ENCODE peak calls at places on chromosomes 11 and 22, in four cellular contexts. D, R, M and X are unnamed samples.

GRCh38 chr22:19688301-19689290 is 25.7 kb upstream of the SEPTIN5 start:
- DNase-seq in D (no peak), R (no peak), M (no peak), X (no peak)

GRCh38 chr11:129846508-129847335 is 31.1 kb downstream of the TMEM45B start:
- DNase-seq in D (no peak), R (peak; percentile 73), M (peak; percentile 87), X (no peak)

GRCh38 chr22:41857860-41858199 is 24.9 kb downstream of the SREBF2 start:
- DNase-seq in D (no peak), R (no peak), M (no peak), X (no peak)

GRCh38 chr11:11211888-11212287 is 141.2 kb downstream of the CSNK2A3 start:
- DNase-seq in D (no peak), R (no peak), M (no peak), X (no peak)

GRCh38 chr11:61507962-61508824 is at the start of gene LRRC10B:
- DNase-seq in D (no peak), R (no peak), M (no peak), X (no peak)

GRCh38 chr11:67268036-67268683 is 1.9 kb downstream of the GRK2 start:
- DNase-seq in D (no peak), R (peak; percentile 60), M (no peak), X (no peak)

GRCh38 chr11:42034821-42035220 is 575.4 kb upstream of the LRRC4C start:
- DNase-seq in D (no peak), R (no peak), M (no peak), X (no peak)

GRCh38 chr11:128625766-128626165 is 38.4 kb upstream of the ETS1 start:
- DNase-seq in D (no peak), R (no peak), M (no peak), X (no peak)

GRCh38 chr22:49826603-49827306 is 918 bp downstream of the BRD1 start:
- DNase-seq in D (peak; percentile 39), R (peak; percentile 40), M (no peak), X (peak; percentile 41)

GRCh38 chr22:38034278-38034882 is 22.8 kb upstream of the PICK1 start:
- DNase-seq in D (peak; percentile 80), R (no peak), M (peak; percentile 26), X (peak; percentile 80)

GRCh38 chr11:8100151-8100550 is 19.1 kb downstream of the TUB start:
- DNase-seq in D (peak; percentile 6), R (no peak), M (no peak), X (no peak)

GRCh38 chr22:26994801-26995200 is 337.4 kb downstream of the MIAT start:
- DNase-seq in D (no peak), R (no peak), M (no peak), X (no peak)

GRCh38 chr11:23079382-23079813 is 219.1 kb upstream of the CCDC179 start:
- DNase-seq in D (no peak), R (no peak), M (no peak), X (no peak)

GRCh38 chr11:119370486-119371046 is 10.9 kb downstream of the USP2 start:
- DNase-seq in D (no peak), R (no peak), M (no peak), X (no peak)

GRCh38 chr11:10540546-10540914 is 457 bp downstream of the RNF141 start:
- DNase-seq in D (peak; percentile 23), R (no peak), M (no peak), X (no peak)

GRCh38 chr22:38050720-38051119 is 6.5 kb upstream of the PICK1 start:
- DNase-seq in D (no peak), R (no peak), M (no peak), X (no peak)

GRCh38 chr11:36763187-36763586 is 165.2 kb upstream of the RAG2 start:
- DNase-seq in D (no peak), R (no peak), M (no peak), X (no peak)

GRCh38 chr11:69213964-69214363 is 58.2 kb downstream of the SMIM38 start:
- DNase-seq in D (no peak), R (no peak), M (no peak), X (no peak)

GRCh38 chr11:128174465-128175101 is 412.8 kb downstream of the ETS1 start:
- DNase-seq in D (no peak), R (no peak), M (peak; percentile 60), X (no peak)

GRCh38 chr11:13311570-13311969 is 34.0 kb downstream of the BMAL1 start:
- DNase-seq in D (no peak), R (no peak), M (no peak), X (no peak)

GRCh38 chr11:116114198-116114651 is 610.0 kb upstream of the CADM1 start:
- DNase-seq in D (no peak), R (no peak), M (no peak), X (no peak)

GRCh38 chr11:44777537-44778199 is 50.9 kb downstream of the TSPAN18 start:
- DNase-seq in D (no peak), R (no peak), M (no peak), X (no peak)

GRCh38 chr11:11020747-11021149 is 162.9 kb upstream of the ZBED5 start:
- DNase-seq in D (no peak), R (no peak), M (no peak), X (no peak)

GRCh38 chr11:57131080-57131790 is 50.5 kb upstream of the LRRC55 start:
- DNase-seq in D (peak; percentile 43), R (no peak), M (no peak), X (no peak)

GRCh38 chr11:596374-596773 is 19.4 kb downstream of the IRF7 start:
- DNase-seq in D (no peak), R (no peak), M (no peak), X (no peak)

GRCh38 chr11:115712296-115712695 is 208.1 kb upstream of the CADM1 start:
- DNase-seq in D (no peak), R (no peak), M (no peak), X (no peak)